ENCODE peak calls at places on chromosomes 5 and 9, in six cellular contexts. T, Z, Y, F, K and U are unnamed samples. For H3K4me1, the result is how much of the 10 kb centered on the place peaks cover.

GRCh38 chr9:73441890-73442818 is 290.5 kb downstream of the ANXA1 start:
- DNase-seq in T (no peak), Y (no peak), Z (no peak), F (no peak), K (peak), U (no peak)

GRCh38 chr5:38423536-38424178 is 132.8 kb downstream of the LIFR start:
- DNase-seq in T (no peak), Y (no peak), K (no peak), F (no peak), Z (no peak), U (no peak)

GRCh38 chr9:92988215-92988731 is 41.0 kb downstream of the FGD3 start:
- DNase-seq in F (no peak), Y (no peak), Z (no peak), K (peak), T (no peak), U (no peak)

GRCh38 chr5:181114284-181114843 is 16.6 kb downstream of the OR2V1 start:
- DNase-seq in Z (no peak), Y (no peak), K (peak), F (no peak), T (no peak), U (no peak)

GRCh38 chr9:27447036-27447700 is 76.9 kb upstream of the IFNK start:
- DNase-seq in F (no peak), Y (no peak), Z (no peak), K (no peak), T (no peak), U (no peak)

GRCh38 chr5:72248352-72249032 is 71.5 kb downstream of the MRPS27 start:
- DNase-seq in F (no peak), Z (no peak), T (peak), K (no peak), Y (no peak), U (peak)

GRCh38 chr5:130871346-130872086 is 293.5 kb downstream of the HINT1 start:
- DNase-seq in F (peak), K (peak), Y (peak), Z (no peak), T (peak), U (no peak)

GRCh38 chr5:72498284-72498683 is 8.9 kb downstream of the ZNF366 start:
- DNase-seq in K (no peak), F (no peak), Z (no peak), Y (no peak), T (no peak), U (no peak)

GRCh38 chr9:136729144-136729543 is 13.6 kb downstream of the LCN10 start:
- DNase-seq in Z (no peak), F (no peak), K (no peak), T (peak), Y (no peak), U (no peak)

GRCh38 chr9:104836235-104836634 is 72.3 kb downstream of the NIPSNAP3B start:
- DNase-seq in Y (no peak), T (no peak), F (no peak), K (no peak), Z (no peak), U (no peak)

GRCh38 chr9:109035684-109036423 is 22.6 kb upstream of the CTNNAL1 start:
- DNase-seq in K (no peak), Z (no peak), F (no peak), Y (no peak), T (peak), U (peak)

GRCh38 chr9:73030370-73031039 is 77.7 kb upstream of the ALDH1A1 start:
- DNase-seq in Y (no peak), K (no peak), F (no peak), T (no peak), Z (no peak), U (no peak)

GRCh38 chr9:123049589-123050222 is 16.2 kb downstream of the GPR21 start:
- DNase-seq in F (no peak), K (no peak), Z (no peak), T (no peak), Y (no peak), U (peak)

GRCh38 chr5:128673970-128674369 is 135.9 kb upstream of the FBN2 start:
- DNase-seq in F (no peak), K (no peak), T (no peak), Y (no peak), Z (no peak), U (no peak)

GRCh38 chr5:7871560-7872113 is 2.7 kb downstream of the MTRR start:
- DNase-seq in Z (no peak), T (no peak), Y (no peak), K (no peak), F (no peak), U (no peak)

GRCh38 chr9:91117959-91118651 is 243.6 kb downstream of the AUH start:
- DNase-seq in Z (no peak), K (peak), F (peak), Y (no peak), T (peak), U (peak)

GRCh38 chr9:88237454-88238280 is 99.4 kb upstream of the SPATA31C2 start:
- DNase-seq in T (no peak), Z (no peak), Y (no peak), K (no peak), F (no peak), U (no peak)

GRCh38 chr5:96699186-96699820 is 37.1 kb downstream of the CAST start:
- DNase-seq in T (no peak), Y (no peak), F (no peak), K (peak), Z (no peak), U (no peak)

GRCh38 chr5:160064441-160064840 is 54.8 kb downstream of the PWWP2A start:
- DNase-seq in K (no peak), Z (no peak), F (peak), T (no peak), Y (no peak), U (no peak)

GRCh38 chr9:104091028-104091590 is 3.0 kb upstream of the SMC2 start:
- DNase-seq in K (no peak), Z (no peak), Y (no peak), T (no peak), F (no peak), U (no peak)

GRCh38 chr5:33068786-33069185 is 357.7 kb downstream of the NPR3 start:
- DNase-seq in Y (no peak), K (no peak), Z (no peak), T (no peak), F (no peak), U (no peak)

GRCh38 chr9:127844821-127845359 is 9.6 kb downstream of the ENG start:
- DNase-seq in Y (no peak), Z (no peak), T (peak), F (peak), K (peak), U (peak)

GRCh38 chr5:179874136-179874535 is 15.5 kb upstream of the MRNIP start:
- DNase-seq in K (no peak), F (no peak), Z (no peak), T (no peak), Y (no peak), U (no peak)

GRCh38 chr9:125601986-125602385 is 105.0 kb downstream of the MAPKAP1 start:
- DNase-seq in K (no peak), F (no peak), T (no peak), Z (no peak), Y (no peak), U (no peak)

GRCh38 chr9:136225748-136226679 is 19.6 kb downstream of the QSOX2 start:
- DNase-seq in F (peak), Y (peak), T (peak), K (peak), Z (peak), U (no peak)

GRCh38 chr9:34589656-34590375 is at the start of gene CNTFR:
- DNase-seq in T (peak), Y (no peak), F (peak), Z (no peak), K (no peak), U (peak)

GRCh38 chr5:139426222-139426885 is 13.0 kb downstream of the DNAJC18 start:
- DNase-seq in Z (no peak), F (no peak), K (no peak), T (no peak), Y (no peak), U (no peak)

GRCh38 chr5:3590253-3590966 is 5.2 kb upstream of the IRX1 start:
- DNase-seq in F (no peak), Z (no peak), T (no peak), Y (no peak), K (peak), U (no peak)

GRCh38 chr9:92180669-92181181 is 65.5 kb upstream of the SPTLC1 start:
- DNase-seq in F (no peak), Y (no peak), T (no peak), K (no peak), Z (no peak), U (no peak)

DNA sequence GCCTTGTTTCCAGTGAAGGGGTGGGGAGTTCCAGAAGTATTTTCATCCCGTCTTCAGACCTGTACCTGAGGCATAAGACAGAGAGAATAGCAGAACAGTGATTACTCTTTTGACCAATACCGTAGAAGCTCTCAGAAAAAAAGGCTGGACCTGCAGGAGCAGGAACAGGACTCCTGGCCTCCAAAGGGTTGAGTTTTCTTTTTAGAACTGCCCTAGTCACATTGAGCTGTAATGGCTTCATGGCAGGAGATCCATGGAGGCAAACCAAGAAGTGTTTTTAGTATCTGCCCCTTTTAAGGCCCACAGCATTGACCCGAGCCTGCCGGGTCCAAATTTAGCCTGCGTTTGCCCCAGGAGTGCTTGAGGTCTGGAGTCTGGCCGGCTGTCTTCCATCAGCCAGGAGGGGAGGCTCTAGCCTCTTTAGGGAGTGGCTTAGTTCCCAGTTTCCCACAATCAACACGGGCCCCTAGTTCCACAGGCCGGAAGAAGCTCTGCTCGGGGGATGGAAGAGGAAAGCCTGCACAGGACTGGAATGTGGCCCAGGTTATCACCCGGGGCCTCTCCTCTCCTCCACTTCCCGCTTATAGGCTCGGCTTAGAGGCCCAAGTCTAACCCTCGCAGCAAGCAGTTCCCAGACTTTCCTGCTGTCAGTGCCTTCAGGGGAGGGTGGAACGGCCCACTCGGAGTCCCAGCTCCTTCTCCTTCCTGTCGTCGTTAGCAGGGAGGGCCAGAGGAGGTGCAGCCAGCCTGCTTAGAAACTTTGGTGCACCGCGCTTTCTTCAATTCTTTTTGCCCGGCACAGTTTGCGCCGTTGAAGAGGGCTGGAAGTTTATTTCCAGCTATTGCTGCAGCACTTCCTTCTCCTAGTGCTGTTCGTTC is 80.7 kb downstream of the C9orf152 start:
- DNase-seq in K (peak), F (peak), Z (no peak), Y (no peak), T (peak), U (peak)
- H3K4me1 ChIP-seq in K (under half), F (half or more), Z (half or more), Y (under half), T (under half), U (under half)

GRCh38 chr9:121074370-121075250 is at the start of gene CNTRL:
- DNase-seq in Z (peak), T (peak), F (peak), K (peak), Y (peak), U (peak)
- TF ChIP-seq CTCF in Z (no peak), T (no peak), F (no peak), K (no peak), Y (no peak), U (peak)

GRCh38 chr5:172642046-172642409 is 965 bp downstream of the NEURL1B start:
- DNase-seq in Z (no peak), Y (no peak), K (no peak), F (no peak), T (no peak), U (no peak)
- H3K27ac ChIP-seq in Z (no peak), Y (no peak), K (no peak), F (peak), T (peak), U (peak)

DNA sequence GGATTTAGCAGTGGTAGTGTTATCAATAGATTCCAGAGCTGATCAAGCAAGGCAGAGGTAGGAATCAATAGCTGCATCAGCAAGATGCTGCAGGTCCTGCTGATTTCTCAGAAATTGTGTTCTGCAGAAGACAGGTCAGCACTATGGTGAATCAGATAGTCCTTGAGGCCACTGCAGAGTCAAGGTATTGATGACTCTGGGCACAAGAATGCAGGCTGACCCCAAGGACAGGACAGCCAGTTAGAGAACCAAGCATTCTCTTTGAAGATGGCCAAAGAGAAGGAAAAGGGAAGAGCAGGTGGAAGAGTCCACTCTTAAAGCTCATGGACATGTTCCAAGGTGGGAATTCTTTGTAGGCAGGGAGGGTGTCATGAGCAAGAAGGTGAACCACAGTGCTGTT is 28.0 kb downstream of the PRUNE2 start:
- DNase-seq in T (no peak), F (no peak), Y (no peak), K (no peak), Z (no peak), U (no peak)
- H3K4me1 ChIP-seq in T (under half), F (under half), Y (under half), K (under half), Z (under half), U (under half)

GRCh38 chr9:12719431-12719830 is 26.2 kb downstream of the TYRP1 start:
- DNase-seq in F (no peak), Z (no peak), Y (no peak), T (no peak), K (no peak), U (no peak)

GRCh38 chr9:12726795-12727194 is 33.6 kb downstream of the TYRP1 start:
- DNase-seq in Z (no peak), Y (no peak), T (no peak), K (no peak), F (no peak), U (no peak)

GRCh38 chr9:12720551-12720950 is 27.4 kb downstream of the TYRP1 start:
- DNase-seq in Y (no peak), Z (no peak), K (no peak), T (no peak), F (no peak), U (no peak)

GRCh38 chr9:12722131-12722530 is 28.9 kb downstream of the TYRP1 start:
- DNase-seq in Y (no peak), K (no peak), F (no peak), Z (no peak), T (no peak), U (no peak)

GRCh38 chr9:12723409-12724028 is 30.3 kb downstream of the TYRP1 start:
- DNase-seq in T (no peak), K (no peak), F (no peak), Y (no peak), Z (no peak), U (no peak)
- TF ChIP-seq CTCF in T (peak), K (peak), F (peak), Y (no peak), Z (peak), U (no peak)

GRCh38 chr5:57219386-57219785 is 45.5 kb downstream of the GPBP1 start:
- DNase-seq in Z (peak), Y (no peak), F (no peak), T (no peak), K (no peak), U (no peak)
- H3K27ac ChIP-seq in Z (no peak), Y (no peak), F (no peak), T (peak), K (no peak), U (no peak)